ENCODE peak calls at places on chromosomes 13 and 19, in five cellular contexts. X is neural progenitor cell, F is PC-3, L is astrocyte, V is fibroblast of lung. Q is an unnamed sample.

GRCh38 chr19:4738734-4739133 is 15.1 kb upstream of the DPP9 start:
- DNase-seq in L (no peak), F (peak), V (no peak), X (no peak), Q (no peak)

GRCh38 chr19:33449799-33450198 is 71.8 kb downstream of the PEPD start:
- DNase-seq in L (no peak), F (no peak), V (no peak), X (no peak), Q (no peak)

GRCh38 chr19:7888145-7888825 is at the start of gene LRRC8E:
- DNase-seq in X (peak), F (peak), L (peak), V (peak), Q (peak)

GRCh38 chr19:28242317-28242927 is 970.5 kb downstream of the UQCRFS1 start:
- DNase-seq in F (no peak), V (peak), L (no peak), X (peak), Q (peak)

GRCh38 chr19:48210005-48210404 is 39.5 kb downstream of the ZSWIM9 start:
- DNase-seq in F (no peak), V (no peak), L (no peak), X (no peak), Q (peak)

GRCh38 chr19:1255186-1256161 is 7.1 kb downstream of the MIDN start:
- DNase-seq in X (no peak), F (no peak), V (no peak), L (no peak), Q (no peak)

GRCh38 chr13:83882626-83882959 is 319 bp upstream of the SLITRK1 start:
- DNase-seq in X (no peak), F (no peak), V (no peak), L (no peak), Q (no peak)

GRCh38 chr19:41707502-41707812 is 969 bp upstream of the CEACAM5 start:
- DNase-seq in X (no peak), V (no peak), L (no peak), F (peak), Q (no peak)

GRCh38 chr13:41148421-41149283 is 16.1 kb upstream of the KBTBD6 start:
- DNase-seq in F (no peak), L (no peak), V (no peak), X (no peak), Q (no peak)

GRCh38 chr19:51891193-51891747 is 3.5 kb upstream of the ZNF577 start:
- DNase-seq in L (no peak), V (peak), F (no peak), X (no peak), Q (no peak)

GRCh38 chr19:27972291-27973040 is 1240.5 kb downstream of the UQCRFS1 start:
- DNase-seq in V (no peak), X (no peak), F (peak), L (peak), Q (no peak)

GRCh38 chr19:43673702-43674629 is 4.0 kb upstream of the PLAUR start:
- DNase-seq in L (no peak), F (no peak), V (no peak), X (no peak), Q (no peak)

GRCh38 chr13:30373727-30374126 is 48.6 kb upstream of the UBE2L5 start:
- DNase-seq in L (no peak), X (no peak), V (no peak), F (no peak), Q (no peak)

GRCh38 chr19:42440357-42441046 is 2.2 kb downstream of the CXCL17 start:
- DNase-seq in L (peak), F (peak), X (peak), V (peak), Q (peak)

GRCh38 chr19:17021793-17022590 is 4.6 kb downstream of the CPAMD8 start:
- DNase-seq in V (no peak), X (no peak), F (peak), L (no peak), Q (peak)

GRCh38 chr19:38114651-38115050 is 109.4 kb downstream of the DPF1 start:
- DNase-seq in L (no peak), F (no peak), V (no peak), X (no peak), Q (no peak)

GRCh38 chr19:49875801-49876421 is 1.2 kb downstream of the AKT1S1 start:
- DNase-seq in L (no peak), V (peak), X (peak), F (peak), Q (peak)

GRCh38 chr13:89150362-89150761 is 1479.2 kb downstream of the SLITRK5 start:
- DNase-seq in L (peak), F (peak), X (no peak), V (peak), Q (no peak)

GRCh38 chr19:8367327-8368001 is 3.5 kb downstream of the ANGPTL4 start:
- DNase-seq in V (peak), L (peak), X (peak), F (peak), Q (peak)

GRCh38 chr13:59771272-59771671 is 392.5 kb downstream of the DIAPH3 start:
- DNase-seq in L (no peak), F (peak), V (peak), X (peak), Q (peak)

GRCh38 chr13:75661443-75661842 is 25.3 kb downstream of the LMO7 start:
- DNase-seq in X (no peak), V (no peak), L (no peak), F (no peak), Q (no peak)

GRCh38 chr19:49327878-49328544 is 3.0 kb upstream of the SLC6A16 start:
- DNase-seq in V (peak), F (peak), X (peak), L (no peak), Q (peak)

GRCh38 chr19:3577741-3578344 is 5.1 kb downstream of the HMG20B start:
- DNase-seq in X (peak), V (no peak), L (no peak), F (no peak), Q (no peak)

GRCh38 chr19:50798116-50798942 is 8.1 kb downstream of the ACP4 start:
- DNase-seq in F (no peak), L (no peak), V (no peak), X (no peak), Q (no peak)

GRCh38 chr19:55165952-55166529 is 372 bp downstream of the DNAAF3 start:
- DNase-seq in X (peak), V (peak), L (peak), F (peak), Q (peak)

GRCh38 chr19:13908674-13909073 is 2.7 kb downstream of the CC2D1A start:
- DNase-seq in L (no peak), X (no peak), V (no peak), F (no peak), Q (no peak)

GRCh38 chr19:7963566-7963965 is 20.1 kb upstream of the TIMM44 start:
- DNase-seq in F (no peak), V (no peak), L (no peak), X (no peak), Q (no peak)

GRCh38 chr19:34282611-34283519 is 28.5 kb downstream of the GARRE1 start:
- DNase-seq in L (no peak), F (peak), X (no peak), V (no peak), Q (peak)

GRCh38 chr13:78197231-78197630 is 278.6 kb upstream of the EDNRB start:
- DNase-seq in L (no peak), V (no peak), X (no peak), F (peak), Q (no peak)

GRCh38 chr13:46124967-46125933 is 20.4 kb upstream of the CPB2 start:
- DNase-seq in V (no peak), L (no peak), X (no peak), F (no peak), Q (peak)

GRCh38 chr13:21150013-21150412 is 26.3 kb downstream of the SKA3 start:
- DNase-seq in X (no peak), F (no peak), V (no peak), L (no peak), Q (peak)

GRCh38 chr13:26540319-26540718 is 17.2 kb upstream of the WASF3 start:
- DNase-seq in F (no peak), X (no peak), L (no peak), V (no peak), Q (no peak)

GRCh38 chr19:57434386-57435061 is 601 bp upstream of the ZNF749 start:
- DNase-seq in F (no peak), V (no peak), L (no peak), X (peak), Q (no peak)

GRCh38 chr19:27746691-27747380 is 1466.1 kb downstream of the UQCRFS1 start:
- DNase-seq in F (peak), L (peak), V (peak), X (peak), Q (no peak)

GRCh38 chr19:33192010-33192409 is 2.1 kb upstream of the LRP3 start:
- DNase-seq in V (no peak), F (no peak), L (no peak), X (peak), Q (no peak)

GRCh38 chr13:49683489-49683888 is 7.8 kb downstream of the EBPL start:
- DNase-seq in X (no peak), L (no peak), V (no peak), F (no peak), Q (no peak)

GRCh38 chr13:105363747-105364177 is 1171.7 kb downstream of the EFNB2 start:
- DNase-seq in F (no peak), L (no peak), X (peak), V (peak), Q (peak)

GRCh38 chr19:11598103-11598483 is 810 bp downstream of the ZNF627 start:
- DNase-seq in F (no peak), V (peak), X (no peak), L (no peak), Q (no peak)

GRCh38 chr19:29941828-29942403 is at the start of gene URI1:
- DNase-seq in L (peak), F (peak), X (peak), V (peak), Q (peak)
- TF ChIP-seq CTCF in L (no peak), F (no peak), X (no peak), V (no peak), Q (no peak)

DNA sequence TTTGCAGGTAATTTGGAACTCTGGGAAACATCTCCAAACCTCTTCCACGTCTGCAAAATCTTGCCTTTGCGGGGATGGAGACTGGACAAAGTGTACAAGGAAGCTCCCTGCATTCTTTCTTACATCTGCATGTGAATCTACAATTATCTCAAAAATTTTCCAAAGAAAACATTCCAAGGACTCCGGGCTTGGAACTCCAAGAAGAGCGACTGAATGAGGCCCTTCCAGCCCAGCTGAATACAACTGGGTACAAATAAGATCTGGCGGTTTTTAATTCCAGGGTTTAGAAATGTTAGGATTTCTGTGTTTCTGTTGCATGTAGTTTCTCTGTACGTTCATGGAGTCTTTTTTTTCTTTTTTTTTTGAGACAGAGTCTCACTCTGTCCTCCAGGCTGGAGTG is 28.5 kb downstream of the EXOC3L2 start:
- DNase-seq in V (no peak), F (no peak), L (peak), X (no peak), Q (peak)
- TF ChIP-seq EZH2 in V (no peak), F (no peak), L (no peak), X (no peak), Q (no peak)

DNA sequence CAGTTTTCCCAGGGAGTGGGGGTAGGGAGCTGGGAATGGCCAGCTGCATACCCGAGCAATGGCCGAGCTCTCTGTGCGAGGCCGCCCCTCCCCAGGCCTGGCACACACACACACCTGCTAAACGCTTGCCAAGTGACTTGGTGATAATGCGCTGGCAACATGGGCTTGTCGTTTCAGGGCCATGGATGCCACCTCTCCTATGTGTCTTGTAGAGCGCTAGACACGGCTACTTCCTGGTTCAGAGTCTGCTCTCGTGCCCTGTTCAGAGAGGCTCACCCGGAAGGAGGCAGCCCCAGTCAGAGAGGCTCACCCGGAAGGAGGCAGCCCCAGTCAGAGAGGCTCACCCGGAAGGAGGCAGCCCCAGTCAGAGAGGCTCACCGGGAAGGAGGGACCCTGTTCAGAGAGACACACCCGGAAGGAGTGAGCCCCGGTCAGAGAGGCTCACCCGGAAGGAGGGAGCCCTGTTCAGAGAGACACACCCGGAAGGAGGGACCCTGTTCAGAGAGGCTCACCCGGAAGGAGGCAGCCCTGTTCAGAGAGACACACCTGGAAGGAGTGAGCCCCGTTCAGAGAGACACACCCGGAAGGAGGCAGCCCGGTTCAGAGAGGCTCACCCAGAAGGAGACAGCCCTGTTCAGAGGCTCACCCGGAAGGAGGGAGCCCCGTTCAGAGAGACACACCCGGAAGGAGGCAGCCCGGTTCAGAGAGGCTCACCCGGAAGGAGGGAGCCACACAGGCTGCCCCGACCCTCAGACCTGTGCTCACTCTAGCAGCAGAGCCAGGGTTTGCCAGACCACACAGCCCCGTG is 4.2 kb downstream of the ADPRHL1 start:
- DNase-seq in V (no peak), X (no peak), L (no peak), F (peak), Q (no peak)
- H3K9ac ChIP-seq in V (no peak), X (no peak), L (no peak), F (peak), Q (no peak)

DNA sequence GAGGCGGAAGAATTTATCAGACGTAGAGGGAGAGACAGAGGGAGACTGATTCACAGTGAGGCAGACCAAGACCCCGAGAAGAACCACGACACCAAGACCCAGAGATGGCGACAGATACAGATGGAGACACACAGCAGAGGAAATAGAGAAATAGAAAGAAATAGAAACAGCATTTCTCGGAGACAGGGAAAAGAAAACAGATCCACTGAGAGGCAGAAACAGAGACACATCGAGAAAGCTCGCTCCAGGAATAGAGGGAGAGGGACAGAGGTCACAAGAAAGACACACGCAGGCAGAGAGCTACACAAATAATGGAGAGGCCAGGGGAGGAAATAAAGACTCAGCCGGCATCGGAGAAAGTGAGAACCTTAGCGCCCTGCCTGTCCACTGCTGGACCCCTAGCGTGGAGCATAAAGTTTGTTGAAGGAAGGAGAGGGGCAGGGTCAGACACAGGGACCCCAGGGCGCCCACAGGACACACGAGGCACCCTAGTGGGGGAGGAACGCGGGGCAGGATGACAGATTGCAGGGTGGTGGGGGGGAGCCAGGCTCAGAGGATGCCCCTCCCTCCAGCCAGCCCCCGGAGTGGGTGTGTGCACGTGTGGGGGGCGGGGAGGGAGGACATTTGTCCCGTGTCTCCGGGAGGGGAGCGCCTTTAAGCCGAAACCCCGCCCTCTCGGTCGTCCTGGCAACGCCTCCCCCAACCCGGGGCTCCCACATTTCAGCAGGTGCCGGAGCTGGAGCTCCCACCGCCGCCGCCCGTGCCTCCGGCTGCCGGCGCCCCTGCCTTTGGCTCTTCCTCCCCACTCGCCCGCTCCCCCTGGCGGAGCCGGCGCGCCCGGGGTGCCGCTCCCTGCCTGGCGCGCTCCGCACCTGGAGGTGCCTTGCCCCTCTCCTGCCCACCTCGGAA is at the start of gene PRKCG:
- DNase-seq in L (no peak), F (peak), X (peak), V (no peak), Q (no peak)
- TF ChIP-seq CTCF in L (no peak), F (peak), X (peak), V (peak), Q (no peak)

DNA sequence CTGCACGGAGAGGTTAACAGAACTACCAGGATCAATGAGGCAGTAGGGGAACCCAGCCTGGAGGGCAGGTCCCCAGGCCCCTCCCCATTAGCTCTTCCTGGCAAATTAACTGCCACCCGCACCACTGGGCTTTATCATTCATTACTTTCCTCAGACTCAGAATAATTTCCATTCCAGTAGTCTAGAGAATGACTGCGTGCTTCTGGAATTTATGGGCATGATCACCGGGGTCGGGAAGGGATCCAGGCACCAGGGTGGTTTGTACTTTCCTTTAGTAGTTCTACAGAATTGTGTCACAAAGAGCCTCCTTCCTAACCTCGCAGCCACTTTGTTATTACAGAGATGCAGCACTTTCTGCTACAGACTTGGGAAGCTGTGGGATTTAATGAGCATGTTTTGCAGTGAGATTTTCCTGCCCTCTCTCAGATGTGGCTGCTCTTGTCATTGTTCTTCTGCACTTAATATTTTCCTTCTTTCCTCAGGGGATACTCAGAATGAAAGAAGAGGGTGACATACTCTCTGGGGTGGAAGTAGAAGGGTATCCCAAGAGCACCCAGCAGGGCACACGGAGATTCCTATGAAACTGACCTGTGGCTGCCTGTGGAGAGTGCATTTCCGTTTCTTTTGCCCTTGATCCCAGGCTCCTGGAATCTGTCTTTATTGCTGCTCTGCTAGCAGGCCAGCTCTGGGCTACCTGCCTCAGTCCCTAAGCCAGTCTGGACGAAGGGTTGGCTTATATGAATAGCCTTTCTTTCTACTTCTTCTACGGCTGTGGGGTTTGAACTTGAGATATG is 285.0 kb upstream of the SLC10A2 start:
- DNase-seq in V (peak), X (peak), L (peak), F (peak), Q (no peak)
- TF ChIP-seq EZH2 in V (no peak), X (no peak), L (no peak), F (no peak), Q (no peak)

GRCh38 chr13:74204606-74205312 is 70.6 kb upstream of the KLF12 start:
- DNase-seq in L (peak), V (no peak), X (no peak), F (no peak), Q (no peak)

GRCh38 chr13:74206855-74207254 is 72.7 kb upstream of the KLF12 start:
- DNase-seq in F (no peak), V (no peak), X (no peak), L (no peak), Q (no peak)

GRCh38 chr13:74205313-74205690 is 71.1 kb upstream of the KLF12 start:
- DNase-seq in X (no peak), F (no peak), V (no peak), L (peak), Q (no peak)

GRCh38 chr13:74203576-74203975 is 69.4 kb upstream of the KLF12 start:
- DNase-seq in L (peak), X (no peak), V (peak), F (no peak), Q (no peak)

DNA sequence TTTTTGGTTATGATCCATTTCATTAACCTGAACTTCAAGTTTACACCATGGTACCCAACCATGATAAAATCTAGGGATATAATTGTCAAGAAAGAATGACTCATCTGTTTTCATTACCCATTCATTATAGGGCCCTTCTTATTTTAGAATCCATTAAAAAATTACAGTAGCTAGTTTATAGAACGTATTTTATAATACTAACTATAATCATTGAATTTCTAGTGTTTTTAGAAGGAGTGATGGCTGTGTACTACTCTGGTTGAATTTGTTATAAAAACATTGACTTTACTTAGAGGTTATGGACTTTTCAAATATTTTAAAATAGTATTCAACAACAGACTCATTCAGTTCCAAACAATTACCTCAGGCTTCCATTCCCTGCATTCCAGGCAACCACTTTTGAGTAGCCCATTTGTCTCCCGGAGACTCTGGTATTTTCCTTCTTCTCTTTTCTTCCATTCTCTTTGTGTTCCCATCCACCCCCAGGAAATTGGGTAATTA is 71.9 kb upstream of the KLF12 start:
- DNase-seq in L (peak), X (peak), F (peak), V (peak), Q (no peak)
- H3K9ac ChIP-seq in L (peak), X (no peak), F (no peak), V (no peak), Q (no peak)

Q was measured in endothelial cell of umbilical vein.